ENCODE peak calls at places on chromosomes 11 and 22, in four cellular contexts. One of them, this sample, is unnamed.

GRCh38 chr11:21412652-21413383 is 743.4 kb downstream of the NELL1 start:
- DNase-seq in AG09309: no peak
- DNase-seq in AG04450: no peak
- DNase-seq in K562: no peak
- DNase-seq in this sample: no peak

GRCh38 chr22:30598986-30599385 is 7.3 kb upstream of the PES1 start:
- DNase-seq in AG09309: no peak
- DNase-seq in AG04450: no peak
- DNase-seq in K562: no peak
- DNase-seq in this sample: no peak

GRCh38 chr22:45678961-45679912 is 7.6 kb downstream of the ATXN10 start:
- DNase-seq in AG09309: peak
- DNase-seq in AG04450: peak
- DNase-seq in K562: no peak
- DNase-seq in this sample: peak

GRCh38 chr11:64614927-64615326 is 23.9 kb downstream of the SLC22A12 start:
- DNase-seq in AG09309: no peak
- DNase-seq in AG04450: no peak
- DNase-seq in K562: no peak
- DNase-seq in this sample: no peak

GRCh38 chr11:130023204-130023603 is 20.6 kb upstream of the PRDM10 start:
- DNase-seq in AG09309: no peak
- DNase-seq in AG04450: no peak
- DNase-seq in K562: no peak
- DNase-seq in this sample: peak

GRCh38 chr22:49062155-49063039 is 765.3 kb downstream of the BRD1 start:
- DNase-seq in AG09309: no peak
- DNase-seq in AG04450: no peak
- DNase-seq in K562: no peak
- DNase-seq in this sample: no peak

GRCh38 chr11:45078236-45079074 is 68.0 kb upstream of the PRDM11 start:
- DNase-seq in AG09309: no peak
- DNase-seq in AG04450: no peak
- DNase-seq in K562: no peak
- DNase-seq in this sample: no peak

GRCh38 chr11:11580831-11581492 is 40.8 kb downstream of the GALNT18 start:
- DNase-seq in AG09309: no peak
- DNase-seq in AG04450: no peak
- DNase-seq in K562: no peak
- DNase-seq in this sample: no peak

GRCh38 chr11:11569936-11570491 is 51.8 kb downstream of the GALNT18 start:
- DNase-seq in AG09309: no peak
- DNase-seq in AG04450: no peak
- DNase-seq in K562: no peak
- DNase-seq in this sample: peak

GRCh38 chr11:22079133-22079847 is 113.6 kb upstream of the ANO5 start:
- DNase-seq in AG09309: no peak
- DNase-seq in AG04450: no peak
- DNase-seq in K562: no peak
- DNase-seq in this sample: no peak

GRCh38 chr11:128521697-128522062 is 65.7 kb downstream of the ETS1 start:
- DNase-seq in AG09309: no peak
- DNase-seq in AG04450: no peak
- DNase-seq in K562: no peak
- DNase-seq in this sample: no peak

GRCh38 chr11:112652786-112653390 is 308.3 kb upstream of the NCAM1 start:
- DNase-seq in AG09309: peak
- DNase-seq in AG04450: no peak
- DNase-seq in K562: no peak
- DNase-seq in this sample: peak

GRCh38 chr11:47184711-47185304 is 1.4 kb downstream of the PACSIN3 start:
- DNase-seq in AG09309: no peak
- DNase-seq in AG04450: no peak
- DNase-seq in K562: no peak
- DNase-seq in this sample: peak

GRCh38 chr22:30705710-30706651 is 11.3 kb downstream of the OSBP2 start:
- DNase-seq in AG09309: peak
- DNase-seq in AG04450: peak
- DNase-seq in K562: no peak
- DNase-seq in this sample: peak

GRCh38 chr11:92340839-92341238 is 116.2 kb downstream of the FAT3 start:
- DNase-seq in AG09309: no peak
- DNase-seq in AG04450: no peak
- DNase-seq in K562: peak
- DNase-seq in this sample: peak
- TF ChIP-seq CTCF in AG09309: peak
- TF ChIP-seq CTCF in AG04450: peak
- TF ChIP-seq CTCF in K562: peak
- TF ChIP-seq CTCF in this sample: peak

GRCh38 chr11:85809881-85810280 is 1.1 kb downstream of the SYTL2 start:
- DNase-seq in AG09309: no peak
- DNase-seq in AG04450: no peak
- DNase-seq in K562: peak
- DNase-seq in this sample: no peak
- H3K4me3 ChIP-seq in AG09309: no peak
- H3K4me3 ChIP-seq in AG04450: peak
- H3K4me3 ChIP-seq in K562: no peak
- H3K4me3 ChIP-seq in this sample: no peak

DNA sequence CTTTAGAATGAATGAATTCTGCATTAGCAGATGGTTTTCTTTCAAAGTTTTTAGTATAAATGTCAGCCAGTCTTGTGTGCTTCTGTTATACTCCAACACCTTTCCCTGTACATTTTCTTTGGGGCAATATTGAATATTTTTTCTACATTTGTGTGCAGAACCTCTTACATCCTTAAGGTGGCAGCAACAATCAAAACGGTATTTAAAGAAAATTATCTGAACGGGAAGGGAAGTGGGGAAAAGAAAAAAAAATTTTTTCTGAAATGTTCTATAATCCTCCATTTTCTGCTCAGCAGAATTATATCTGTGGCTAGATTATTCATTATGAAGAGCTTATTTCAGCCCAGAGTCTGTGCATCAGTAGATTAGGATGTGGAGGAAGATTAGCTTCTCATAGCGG is 347.3 kb upstream of the RAG2 start:
- DNase-seq in AG09309: no peak
- DNase-seq in AG04450: no peak
- DNase-seq in K562: no peak
- DNase-seq in this sample: peak
- TF ChIP-seq CTCF in AG09309: peak
- TF ChIP-seq CTCF in AG04450: peak
- TF ChIP-seq CTCF in K562: no peak
- TF ChIP-seq CTCF in this sample: peak

GRCh38 chr22:21940521-21940920 is 12.1 kb downstream of the PPM1F start:
- DNase-seq in AG09309: no peak
- DNase-seq in AG04450: no peak
- DNase-seq in K562: no peak
- DNase-seq in this sample: no peak

GRCh38 chr22:21937821-21938070 is 14.9 kb downstream of the PPM1F start:
- DNase-seq in AG09309: peak
- DNase-seq in AG04450: no peak
- DNase-seq in K562: no peak
- DNase-seq in this sample: no peak

GRCh38 chr22:21938071-21938822 is 14.4 kb downstream of the PPM1F start:
- DNase-seq in AG09309: peak
- DNase-seq in AG04450: peak
- DNase-seq in K562: peak
- DNase-seq in this sample: peak

GRCh38 chr22:21938906-21939305 is 13.7 kb downstream of the PPM1F start:
- DNase-seq in AG09309: no peak
- DNase-seq in AG04450: no peak
- DNase-seq in K562: no peak
- DNase-seq in this sample: no peak

DNA sequence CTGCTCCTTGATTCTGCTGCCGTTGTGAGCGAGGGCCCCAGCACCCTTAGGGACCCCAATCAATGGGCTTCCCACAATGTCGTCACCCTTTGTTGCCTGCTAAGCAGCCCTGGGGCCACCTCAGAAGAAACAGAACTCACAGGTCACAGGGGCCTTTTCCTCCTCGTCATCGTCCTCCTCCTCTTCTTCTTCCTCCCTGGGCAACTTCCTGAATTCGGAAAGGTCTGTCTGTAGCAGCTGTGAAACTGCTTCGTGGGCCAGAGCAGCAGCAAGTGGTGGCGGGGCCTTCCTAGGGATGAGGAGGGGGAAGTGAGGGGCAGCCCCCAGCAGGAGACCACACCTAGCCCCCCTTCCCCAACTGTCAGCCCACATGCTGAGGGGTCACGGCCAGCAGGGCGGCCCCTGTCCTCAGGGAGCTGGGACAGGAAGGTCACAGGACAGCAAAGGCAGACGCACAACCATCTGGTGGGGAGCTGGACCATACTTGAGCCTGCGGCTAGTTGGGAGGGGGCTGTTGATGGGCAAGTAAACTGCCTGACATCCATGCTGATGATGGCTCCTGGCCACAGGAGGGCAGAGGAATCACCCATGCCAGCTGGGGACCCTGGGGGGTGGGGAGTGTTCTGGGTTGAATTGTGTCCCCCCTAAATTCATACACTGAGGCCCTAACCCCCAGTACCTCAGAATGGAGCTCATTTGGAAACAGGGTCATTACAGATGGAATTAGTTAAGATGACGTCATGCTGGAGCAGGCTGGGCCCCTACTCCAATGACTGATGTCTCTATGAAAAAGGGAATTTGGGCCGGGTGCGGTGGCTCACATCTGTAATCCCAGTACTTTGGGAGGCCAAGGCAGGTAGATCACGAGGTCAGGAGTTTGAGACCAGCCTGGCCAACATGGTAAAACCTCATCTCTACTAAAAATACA is 13.0 kb downstream of the PPM1F start:
- DNase-seq in AG09309: no peak
- DNase-seq in AG04450: no peak
- DNase-seq in K562: no peak
- DNase-seq in this sample: no peak
- H3K4me3 ChIP-seq in AG09309: no peak
- H3K4me3 ChIP-seq in AG04450: no peak
- H3K4me3 ChIP-seq in K562: no peak
- H3K4me3 ChIP-seq in this sample: no peak

This sample was measured in cardiac fibroblast.